ENCODE peak calls at places on chromosome 1, in four cellular contexts. V is HepG2, U is K562, L is endothelial cell of umbilical vein. T is an unnamed sample.
A peak's percentile ranks its signal among the peaks of the same experiment; 100 is the strongest.

GRCh38 chr1:6491480-6491962 is at the start of gene PLEKHG5:
- DNase-seq in V (peak; percentile 59), U (no peak), L (peak; percentile 81), T (peak; percentile 95)

GRCh38 chr1:243393093-243393492 is 137.3 kb downstream of the SDCCAG8 start:
- DNase-seq in V (no peak), U (no peak), L (no peak), T (no peak)

GRCh38 chr1:55775007-55775406 is 559.8 kb upstream of the USP24 start:
- DNase-seq in V (no peak), U (no peak), L (no peak), T (no peak)

GRCh38 chr1:106134561-106134960 is 921.9 kb upstream of the PRMT6 start:
- DNase-seq in V (no peak), U (no peak), L (no peak), T (no peak)

GRCh38 chr1:65075123-65075976 is 72.7 kb upstream of the AK4 start:
- DNase-seq in V (peak; percentile 57), U (peak; percentile 24), L (peak; percentile 75), T (peak; percentile 75)

GRCh38 chr1:100219879-100220278 is 29.8 kb downstream of the DBT start:
- DNase-seq in V (no peak), U (no peak), L (no peak), T (peak; percentile 63)

GRCh38 chr1:235397733-235398132 is 30.5 kb downstream of the TBCE start:
- DNase-seq in V (no peak), U (no peak), L (no peak), T (peak; percentile 25)

GRCh38 chr1:85884372-85885035 is 176.3 kb upstream of the ZNHIT6 start:
- DNase-seq in V (peak; percentile 14), U (no peak), L (peak; percentile 31), T (no peak)

GRCh38 chr1:54973205-54973921 is 7.1 kb upstream of the TMEM61 start:
- DNase-seq in V (peak; percentile 40), U (no peak), L (no peak), T (no peak)

GRCh38 chr1:113782451-113782850 is 23.2 kb upstream of the PHTF1 start:
- DNase-seq in V (no peak), U (no peak), L (no peak), T (no peak)

GRCh38 chr1:198253668-198254067 is 96.9 kb downstream of the NEK7 start:
- DNase-seq in V (no peak), U (no peak), L (peak; percentile 47), T (peak; percentile 30)
- TF ChIP-seq MAX in V (no peak), U (no peak), L (no peak), T (no peak)

GRCh38 chr1:117077267-117077666 is 17.1 kb downstream of the TTF2 start:
- DNase-seq in V (no peak), U (no peak), L (peak; percentile 90), T (peak; percentile 38)
- TF ChIP-seq CTCF in V (no peak), U (no peak), L (no peak), T (no peak)

GRCh38 chr1:50595874-50596273 is 172.6 kb upstream of the DMRTA2 start:
- DNase-seq in V (no peak), U (no peak), L (no peak), T (no peak)
- TF ChIP-seq MYC in V (no peak), U (no peak), L (no peak), T (no peak)

GRCh38 chr1:204683284-204684205 is 2.0 kb downstream of the LRRN2 start:
- DNase-seq in V (no peak), U (no peak), L (no peak), T (no peak)

GRCh38 chr1:204684551-204685235 is 845 bp downstream of the LRRN2 start:
- DNase-seq in V (no peak), U (peak; percentile 58), L (no peak), T (no peak)

GRCh38 chr1:204688007-204688406 is 2.5 kb upstream of the LRRN2 start:
- DNase-seq in V (no peak), U (no peak), L (no peak), T (no peak)

GRCh38 chr1:204684206-204684536 is 1.4 kb downstream of the LRRN2 start:
- DNase-seq in V (no peak), U (no peak), L (no peak), T (no peak)

GRCh38 chr1:204685236-204686006 is at the start of gene LRRN2:
- DNase-seq in V (no peak), U (no peak), L (no peak), T (no peak)
- TF ChIP-seq MAX in V (no peak), U (no peak), L (no peak), T (no peak)

DNA sequence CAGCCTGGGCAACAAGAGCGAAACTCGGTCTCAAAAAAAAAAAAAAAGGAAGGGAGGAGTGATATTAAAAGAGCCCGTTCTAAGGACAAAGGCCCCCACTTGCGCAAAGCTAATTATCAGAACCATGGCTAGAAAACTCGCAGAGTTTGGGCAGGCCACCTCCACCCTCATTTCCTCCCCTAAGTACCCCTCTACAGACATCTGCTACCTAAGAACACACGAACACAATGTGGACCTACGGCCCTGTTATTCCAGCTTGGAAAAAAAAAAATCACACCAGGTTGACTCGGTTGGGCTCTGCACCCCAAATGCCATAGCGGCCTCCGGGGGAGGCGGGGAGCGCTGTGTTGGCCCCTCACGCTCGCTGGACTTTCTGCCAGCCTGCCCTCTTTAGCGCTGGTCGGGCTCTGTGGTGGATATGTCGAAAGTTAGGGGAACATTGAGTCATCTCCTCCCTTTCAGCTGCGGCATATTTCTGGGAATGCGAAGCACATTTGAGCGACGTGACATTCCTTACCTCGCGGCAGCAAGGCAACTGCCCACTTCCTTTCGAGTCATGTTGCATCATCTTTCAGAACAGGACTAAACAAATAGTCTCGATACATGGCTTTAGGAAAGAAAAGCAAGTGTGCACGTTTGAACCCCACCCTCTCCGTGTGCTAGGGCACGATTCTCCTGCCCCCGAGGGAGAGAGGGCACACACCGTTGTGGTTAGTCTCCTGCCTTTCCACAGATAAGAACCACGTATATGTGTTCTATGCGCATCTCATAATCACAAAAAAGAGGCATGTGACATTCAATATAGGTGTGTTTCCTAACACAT is 106.1 kb upstream of the SLC45A1 start:
- DNase-seq in V (peak; percentile 97), U (no peak), L (peak; percentile 92), T (peak; percentile 91)
- TF ChIP-seq CTCF in V (peak; percentile 36), U (no peak), L (no peak), T (no peak)

DNA sequence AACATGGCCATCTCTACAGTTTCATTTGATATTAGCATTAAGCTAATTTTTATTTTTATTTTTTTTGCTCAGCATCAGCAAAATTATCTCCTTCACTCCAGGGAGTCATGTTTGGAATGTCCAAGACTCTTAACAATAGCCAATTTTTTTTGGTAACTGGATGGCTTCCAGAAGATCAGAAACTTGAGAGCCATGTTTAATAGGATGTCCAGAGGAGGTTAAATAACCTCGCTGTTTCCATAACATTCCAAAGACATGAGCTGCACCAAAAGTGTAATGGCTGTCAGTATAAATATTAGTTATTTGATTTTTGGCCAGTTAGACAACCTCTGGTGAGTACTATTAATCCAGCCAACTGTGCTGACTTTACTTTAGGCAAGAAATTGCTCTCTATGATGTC is 80.7 kb downstream of the DNTTIP2 start:
- DNase-seq in V (no peak), U (no peak), L (peak; percentile 82), T (no peak)
- TF ChIP-seq MYC in V (no peak), U (no peak), L (no peak), T (no peak)

T was measured in NB4.